ENCODE peak calls at places on chromosome 3, in five cellular contexts. One of them, this sample, is unnamed.

GRCh38 chr3:196008387-196008786 is 73.5 kb downstream of the TFRC start:
- DNase-seq in ovary: no peak
- DNase-seq in astrocyte: no peak
- DNase-seq in IMR-90: no peak
- DNase-seq in CD8-positive, alpha-beta memory T cell: no peak
- DNase-seq in this sample: no peak

GRCh38 chr3:169458323-169458722 is 205.2 kb downstream of the MECOM start:
- DNase-seq in ovary: no peak
- DNase-seq in astrocyte: no peak
- DNase-seq in IMR-90: no peak
- DNase-seq in CD8-positive, alpha-beta memory T cell: no peak
- DNase-seq in this sample: no peak

GRCh38 chr3:8561365-8561764 is 59.7 kb downstream of the LMCD1 start:
- DNase-seq in ovary: peak
- DNase-seq in astrocyte: peak
- DNase-seq in IMR-90: no peak
- DNase-seq in CD8-positive, alpha-beta memory T cell: no peak
- DNase-seq in this sample: no peak

GRCh38 chr3:129854460-129854859 is 39.1 kb downstream of the TMCC1 start:
- DNase-seq in ovary: no peak
- DNase-seq in astrocyte: no peak
- DNase-seq in IMR-90: no peak
- DNase-seq in CD8-positive, alpha-beta memory T cell: no peak
- DNase-seq in this sample: no peak

GRCh38 chr3:65006300-65006739 is 318.5 kb upstream of the ADAMTS9 start:
- DNase-seq in ovary: no peak
- DNase-seq in astrocyte: peak
- DNase-seq in IMR-90: peak
- DNase-seq in CD8-positive, alpha-beta memory T cell: no peak
- DNase-seq in this sample: no peak

GRCh38 chr3:69090021-69090420 is 5.3 kb downstream of the ARL6IP5 start:
- DNase-seq in ovary: no peak
- DNase-seq in astrocyte: peak
- DNase-seq in IMR-90: peak
- DNase-seq in CD8-positive, alpha-beta memory T cell: no peak
- DNase-seq in this sample: no peak

GRCh38 chr3:183937601-183938286 is 53.1 kb upstream of the PARL start:
- DNase-seq in ovary: no peak
- DNase-seq in astrocyte: no peak
- DNase-seq in IMR-90: no peak
- DNase-seq in CD8-positive, alpha-beta memory T cell: no peak
- DNase-seq in this sample: no peak

GRCh38 chr3:135982404-135982761 is 16.9 kb downstream of the PPP2R3A start:
- DNase-seq in ovary: no peak
- DNase-seq in astrocyte: peak
- DNase-seq in IMR-90: peak
- DNase-seq in CD8-positive, alpha-beta memory T cell: no peak
- DNase-seq in this sample: no peak

GRCh38 chr3:158801696-158802398 is at the start of gene MFSD1:
- DNase-seq in ovary: peak
- DNase-seq in astrocyte: peak
- DNase-seq in IMR-90: peak
- DNase-seq in CD8-positive, alpha-beta memory T cell: peak
- DNase-seq in this sample: peak

GRCh38 chr3:194035406-194036138 is 100.4 kb upstream of the HES1 start:
- DNase-seq in ovary: no peak
- DNase-seq in astrocyte: no peak
- DNase-seq in IMR-90: no peak
- DNase-seq in CD8-positive, alpha-beta memory T cell: no peak
- DNase-seq in this sample: no peak

GRCh38 chr3:189967254-189967865 is 153.3 kb downstream of the P3H2 start:
- DNase-seq in ovary: no peak
- DNase-seq in astrocyte: no peak
- DNase-seq in IMR-90: peak
- DNase-seq in CD8-positive, alpha-beta memory T cell: no peak
- DNase-seq in this sample: no peak

GRCh38 chr3:76970006-76970680 is 69.8 kb upstream of the ROBO2 start:
- DNase-seq in ovary: no peak
- DNase-seq in astrocyte: peak
- DNase-seq in IMR-90: no peak
- DNase-seq in CD8-positive, alpha-beta memory T cell: no peak
- DNase-seq in this sample: no peak

This sample was measured in naive B cell.